ENCODE peak calls at places on chromosome 17, in eight cellular contexts. One of them, this sample, is unnamed.

GRCh38 chr17:1577186-1577585 is 14.6 kb upstream of the PITPNA start:
- DNase-seq in omental fat pad: peak; percentile 68
- DNase-seq in left cardiac atrium: peak; percentile 92
- DNase-seq in CD8-positive, alpha-beta memory T cell: no peak
- DNase-seq in iris pigment epithelial cell: peak; percentile 91
- DNase-seq in activated naive CD4-positive, alpha-beta T cell treated with anti-CD3 and anti-CD28 coated beads for 36 hours: no peak
- DNase-seq in left colon: peak; percentile 83
- DNase-seq in NCI-H774: no peak
- DNase-seq in this sample: no peak

GRCh38 chr17:81328925-81329278 is 33.8 kb upstream of the SLC38A10 start:
- DNase-seq in omental fat pad: no peak
- DNase-seq in left cardiac atrium: no peak
- DNase-seq in CD8-positive, alpha-beta memory T cell: no peak
- DNase-seq in iris pigment epithelial cell: peak; percentile 36
- DNase-seq in activated naive CD4-positive, alpha-beta T cell treated with anti-CD3 and anti-CD28 coated beads for 36 hours: no peak
- DNase-seq in left colon: no peak
- DNase-seq in NCI-H774: no peak
- DNase-seq in this sample: no peak

GRCh38 chr17:74677558-74678466 is 34.9 kb downstream of the CD300LF start:
- DNase-seq in omental fat pad: no peak
- DNase-seq in left cardiac atrium: peak; percentile 68
- DNase-seq in CD8-positive, alpha-beta memory T cell: no peak
- DNase-seq in iris pigment epithelial cell: peak; percentile 45
- DNase-seq in activated naive CD4-positive, alpha-beta T cell treated with anti-CD3 and anti-CD28 coated beads for 36 hours: no peak
- DNase-seq in left colon: no peak
- DNase-seq in NCI-H774: no peak
- DNase-seq in this sample: peak; percentile 13

GRCh38 chr17:58156839-58157803 is 8.9 kb downstream of the OR4D1 start:
- DNase-seq in omental fat pad: no peak
- DNase-seq in left cardiac atrium: peak; percentile 43
- DNase-seq in CD8-positive, alpha-beta memory T cell: peak; percentile 55
- DNase-seq in iris pigment epithelial cell: peak; percentile 8
- DNase-seq in activated naive CD4-positive, alpha-beta T cell treated with anti-CD3 and anti-CD28 coated beads for 36 hours: peak; percentile 71
- DNase-seq in left colon: no peak
- DNase-seq in NCI-H774: no peak
- DNase-seq in this sample: no peak

GRCh38 chr17:4588862-4589625 is 4.7 kb downstream of the SMTNL2 start:
- DNase-seq in omental fat pad: no peak
- DNase-seq in left cardiac atrium: no peak
- DNase-seq in CD8-positive, alpha-beta memory T cell: no peak
- DNase-seq in iris pigment epithelial cell: no peak
- DNase-seq in activated naive CD4-positive, alpha-beta T cell treated with anti-CD3 and anti-CD28 coated beads for 36 hours: no peak
- DNase-seq in left colon: no peak
- DNase-seq in NCI-H774: no peak
- DNase-seq in this sample: no peak

GRCh38 chr17:27232328-27232727 is 61.6 kb upstream of the WSB1 start:
- DNase-seq in omental fat pad: no peak
- DNase-seq in left cardiac atrium: no peak
- DNase-seq in CD8-positive, alpha-beta memory T cell: no peak
- DNase-seq in iris pigment epithelial cell: no peak
- DNase-seq in activated naive CD4-positive, alpha-beta T cell treated with anti-CD3 and anti-CD28 coated beads for 36 hours: no peak
- DNase-seq in left colon: no peak
- DNase-seq in NCI-H774: no peak
- DNase-seq in this sample: no peak

GRCh38 chr17:65495255-65496060 is 66.0 kb downstream of the AXIN2 start:
- DNase-seq in omental fat pad: no peak
- DNase-seq in left cardiac atrium: no peak
- DNase-seq in CD8-positive, alpha-beta memory T cell: no peak
- DNase-seq in iris pigment epithelial cell: peak; percentile 4
- DNase-seq in activated naive CD4-positive, alpha-beta T cell treated with anti-CD3 and anti-CD28 coated beads for 36 hours: peak; percentile 35
- DNase-seq in left colon: no peak
- DNase-seq in NCI-H774: no peak
- DNase-seq in this sample: peak; percentile 41

GRCh38 chr17:75827291-75828050 is 16.7 kb downstream of the UNC13D start:
- DNase-seq in omental fat pad: no peak
- DNase-seq in left cardiac atrium: peak; percentile 79
- DNase-seq in CD8-positive, alpha-beta memory T cell: peak; percentile 72
- DNase-seq in iris pigment epithelial cell: peak; percentile 61
- DNase-seq in activated naive CD4-positive, alpha-beta T cell treated with anti-CD3 and anti-CD28 coated beads for 36 hours: peak; percentile 75
- DNase-seq in left colon: no peak
- DNase-seq in NCI-H774: peak; percentile 45
- DNase-seq in this sample: peak; percentile 49

GRCh38 chr17:65514082-65514481 is 47.4 kb downstream of the AXIN2 start:
- DNase-seq in omental fat pad: no peak
- DNase-seq in left cardiac atrium: no peak
- DNase-seq in CD8-positive, alpha-beta memory T cell: no peak
- DNase-seq in iris pigment epithelial cell: peak; percentile 66
- DNase-seq in activated naive CD4-positive, alpha-beta T cell treated with anti-CD3 and anti-CD28 coated beads for 36 hours: peak; percentile 48
- DNase-seq in left colon: no peak
- DNase-seq in NCI-H774: no peak
- DNase-seq in this sample: no peak

GRCh38 chr17:33057564-33057963 is 65.9 kb downstream of the SPACA3 start:
- DNase-seq in omental fat pad: no peak
- DNase-seq in left cardiac atrium: no peak
- DNase-seq in CD8-positive, alpha-beta memory T cell: no peak
- DNase-seq in iris pigment epithelial cell: no peak
- DNase-seq in activated naive CD4-positive, alpha-beta T cell treated with anti-CD3 and anti-CD28 coated beads for 36 hours: no peak
- DNase-seq in left colon: no peak
- DNase-seq in NCI-H774: no peak
- DNase-seq in this sample: no peak

GRCh38 chr17:45372325-45372869 is 55.6 kb upstream of the MAP3K14 start:
- DNase-seq in omental fat pad: no peak
- DNase-seq in left cardiac atrium: peak; percentile 11
- DNase-seq in CD8-positive, alpha-beta memory T cell: no peak
- DNase-seq in iris pigment epithelial cell: peak; percentile 16
- DNase-seq in activated naive CD4-positive, alpha-beta T cell treated with anti-CD3 and anti-CD28 coated beads for 36 hours: peak; percentile 2
- DNase-seq in left colon: no peak
- DNase-seq in NCI-H774: no peak
- DNase-seq in this sample: no peak

GRCh38 chr17:21512307-21513011 is 136.3 kb downstream of the KCNJ12 start:
- DNase-seq in omental fat pad: no peak
- DNase-seq in left cardiac atrium: no peak
- DNase-seq in CD8-positive, alpha-beta memory T cell: peak; percentile 13
- DNase-seq in iris pigment epithelial cell: no peak
- DNase-seq in activated naive CD4-positive, alpha-beta T cell treated with anti-CD3 and anti-CD28 coated beads for 36 hours: no peak
- DNase-seq in left colon: no peak
- DNase-seq in NCI-H774: no peak
- DNase-seq in this sample: no peak

GRCh38 chr17:43530303-43531081 is 15.6 kb downstream of the ETV4 start:
- DNase-seq in omental fat pad: no peak
- DNase-seq in left cardiac atrium: peak; percentile 87
- DNase-seq in CD8-positive, alpha-beta memory T cell: no peak
- DNase-seq in iris pigment epithelial cell: peak; percentile 85
- DNase-seq in activated naive CD4-positive, alpha-beta T cell treated with anti-CD3 and anti-CD28 coated beads for 36 hours: no peak
- DNase-seq in left colon: no peak
- DNase-seq in NCI-H774: peak; percentile 38
- DNase-seq in this sample: no peak

GRCh38 chr17:47697948-47698711 is 4.2 kb downstream of the TBKBP1 start:
- DNase-seq in omental fat pad: no peak
- DNase-seq in left cardiac atrium: no peak
- DNase-seq in CD8-positive, alpha-beta memory T cell: no peak
- DNase-seq in iris pigment epithelial cell: no peak
- DNase-seq in activated naive CD4-positive, alpha-beta T cell treated with anti-CD3 and anti-CD28 coated beads for 36 hours: no peak
- DNase-seq in left colon: no peak
- DNase-seq in NCI-H774: no peak
- DNase-seq in this sample: no peak

GRCh38 chr17:76357597-76358158 is 4.0 kb upstream of the PRPSAP1 start:
- DNase-seq in omental fat pad: no peak
- DNase-seq in left cardiac atrium: no peak
- DNase-seq in CD8-positive, alpha-beta memory T cell: no peak
- DNase-seq in iris pigment epithelial cell: no peak
- DNase-seq in activated naive CD4-positive, alpha-beta T cell treated with anti-CD3 and anti-CD28 coated beads for 36 hours: no peak
- DNase-seq in left colon: no peak
- DNase-seq in NCI-H774: no peak
- DNase-seq in this sample: no peak

GRCh38 chr17:79937981-79938695 is 97.5 kb downstream of the TBC1D16 start:
- DNase-seq in omental fat pad: no peak
- DNase-seq in left cardiac atrium: no peak
- DNase-seq in CD8-positive, alpha-beta memory T cell: no peak
- DNase-seq in iris pigment epithelial cell: no peak
- DNase-seq in activated naive CD4-positive, alpha-beta T cell treated with anti-CD3 and anti-CD28 coated beads for 36 hours: no peak
- DNase-seq in left colon: no peak
- DNase-seq in NCI-H774: no peak
- DNase-seq in this sample: no peak

GRCh38 chr17:31511176-31511540 is 119.7 kb downstream of the RAB11FIP4 start:
- DNase-seq in omental fat pad: no peak
- DNase-seq in left cardiac atrium: peak; percentile 13
- DNase-seq in CD8-positive, alpha-beta memory T cell: no peak
- DNase-seq in iris pigment epithelial cell: no peak
- DNase-seq in activated naive CD4-positive, alpha-beta T cell treated with anti-CD3 and anti-CD28 coated beads for 36 hours: no peak
- DNase-seq in left colon: peak; percentile 75
- DNase-seq in NCI-H774: peak; percentile 91
- DNase-seq in this sample: peak; percentile 77

GRCh38 chr17:79952265-79952877 is 83.3 kb downstream of the TBC1D16 start:
- DNase-seq in omental fat pad: no peak
- DNase-seq in left cardiac atrium: no peak
- DNase-seq in CD8-positive, alpha-beta memory T cell: no peak
- DNase-seq in iris pigment epithelial cell: no peak
- DNase-seq in activated naive CD4-positive, alpha-beta T cell treated with anti-CD3 and anti-CD28 coated beads for 36 hours: no peak
- DNase-seq in left colon: no peak
- DNase-seq in NCI-H774: no peak
- DNase-seq in this sample: no peak

GRCh38 chr17:5128905-5129535 is 13.2 kb downstream of the USP6 start:
- DNase-seq in omental fat pad: no peak
- DNase-seq in left cardiac atrium: no peak
- DNase-seq in CD8-positive, alpha-beta memory T cell: no peak
- DNase-seq in iris pigment epithelial cell: no peak
- DNase-seq in activated naive CD4-positive, alpha-beta T cell treated with anti-CD3 and anti-CD28 coated beads for 36 hours: no peak
- DNase-seq in left colon: peak; percentile 20
- DNase-seq in NCI-H774: no peak
- DNase-seq in this sample: no peak

GRCh38 chr17:3986270-3986938 is 22.2 kb upstream of the ATP2A3 start:
- DNase-seq in omental fat pad: no peak
- DNase-seq in left cardiac atrium: no peak
- DNase-seq in CD8-positive, alpha-beta memory T cell: no peak
- DNase-seq in iris pigment epithelial cell: no peak
- DNase-seq in activated naive CD4-positive, alpha-beta T cell treated with anti-CD3 and anti-CD28 coated beads for 36 hours: no peak
- DNase-seq in left colon: no peak
- DNase-seq in NCI-H774: no peak
- DNase-seq in this sample: no peak

GRCh38 chr17:48351916-48352332 is 78.1 kb downstream of the SKAP1 start:
- DNase-seq in omental fat pad: no peak
- DNase-seq in left cardiac atrium: no peak
- DNase-seq in CD8-positive, alpha-beta memory T cell: peak; percentile 24
- DNase-seq in iris pigment epithelial cell: peak; percentile 38
- DNase-seq in activated naive CD4-positive, alpha-beta T cell treated with anti-CD3 and anti-CD28 coated beads for 36 hours: no peak
- DNase-seq in left colon: no peak
- DNase-seq in NCI-H774: peak; percentile 65
- DNase-seq in this sample: peak; percentile 12

GRCh38 chr17:40153603-40154238 is 13.4 kb downstream of the CASC3 start:
- DNase-seq in omental fat pad: no peak
- DNase-seq in left cardiac atrium: no peak
- DNase-seq in CD8-positive, alpha-beta memory T cell: no peak
- DNase-seq in iris pigment epithelial cell: no peak
- DNase-seq in activated naive CD4-positive, alpha-beta T cell treated with anti-CD3 and anti-CD28 coated beads for 36 hours: no peak
- DNase-seq in left colon: no peak
- DNase-seq in NCI-H774: no peak
- DNase-seq in this sample: no peak

GRCh38 chr17:1228752-1229353 is 41.4 kb upstream of the BHLHA9 start:
- DNase-seq in omental fat pad: no peak
- DNase-seq in left cardiac atrium: no peak
- DNase-seq in CD8-positive, alpha-beta memory T cell: no peak
- DNase-seq in iris pigment epithelial cell: no peak
- DNase-seq in activated naive CD4-positive, alpha-beta T cell treated with anti-CD3 and anti-CD28 coated beads for 36 hours: no peak
- DNase-seq in left colon: no peak
- DNase-seq in NCI-H774: no peak
- DNase-seq in this sample: no peak

GRCh38 chr17:21689604-21690003 is 2.7 kb upstream of the KCNJ18 start:
- DNase-seq in omental fat pad: no peak
- DNase-seq in left cardiac atrium: peak; percentile 77
- DNase-seq in CD8-positive, alpha-beta memory T cell: no peak
- DNase-seq in iris pigment epithelial cell: no peak
- DNase-seq in activated naive CD4-positive, alpha-beta T cell treated with anti-CD3 and anti-CD28 coated beads for 36 hours: no peak
- DNase-seq in left colon: peak; percentile 50
- DNase-seq in NCI-H774: no peak
- DNase-seq in this sample: no peak

GRCh38 chr17:30376621-30377452 is 1.9 kb upstream of the CPD start:
- DNase-seq in omental fat pad: no peak
- DNase-seq in left cardiac atrium: peak; percentile 50
- DNase-seq in CD8-positive, alpha-beta memory T cell: no peak
- DNase-seq in iris pigment epithelial cell: peak; percentile 93
- DNase-seq in activated naive CD4-positive, alpha-beta T cell treated with anti-CD3 and anti-CD28 coated beads for 36 hours: peak; percentile 72
- DNase-seq in left colon: no peak
- DNase-seq in NCI-H774: peak; percentile 70
- DNase-seq in this sample: no peak

GRCh38 chr17:82291582-82292250 is 18.2 kb upstream of the CSNK1D start:
- DNase-seq in omental fat pad: no peak
- DNase-seq in left cardiac atrium: no peak
- DNase-seq in CD8-positive, alpha-beta memory T cell: no peak
- DNase-seq in iris pigment epithelial cell: no peak
- DNase-seq in activated naive CD4-positive, alpha-beta T cell treated with anti-CD3 and anti-CD28 coated beads for 36 hours: no peak
- DNase-seq in left colon: no peak
- DNase-seq in NCI-H774: no peak
- DNase-seq in this sample: no peak

This sample was measured in small intestine.